ENCODE peak calls at places on chromosome 16, in ten cellular contexts. One of them, this sample, is unnamed.

GRCh38 chr16:85329999-85330693 is 217.9 kb upstream of the CIBAR2 start:
- DNase-seq in PC-3: no peak
- DNase-seq in HCT116: no peak
- DNase-seq in aorta: no peak
- DNase-seq in heart left ventricle: no peak
- DNase-seq in mammary epithelial cell: no peak
- DNase-seq in CD8-positive, alpha-beta T cell: no peak
- DNase-seq in IMR-90: no peak
- DNase-seq in esophagus squamous epithelium: no peak
- DNase-seq in stomach: no peak
- DNase-seq in this sample: no peak

GRCh38 chr16:85908889-85909584 is 10.1 kb downstream of the IRF8 start:
- DNase-seq in HCT116: no peak
- DNase-seq in stomach: no peak
- DNase-seq in PC-3: no peak
- DNase-seq in heart left ventricle: no peak
- DNase-seq in esophagus squamous epithelium: no peak
- DNase-seq in IMR-90: no peak
- DNase-seq in CD8-positive, alpha-beta T cell: no peak
- DNase-seq in mammary epithelial cell: no peak
- DNase-seq in aorta: peak; percentile 32
- DNase-seq in this sample: no peak

GRCh38 chr16:84284168-84284722 is 10.4 kb upstream of the WFDC1 start:
- DNase-seq in heart left ventricle: peak; percentile 79
- DNase-seq in stomach: peak; percentile 46
- DNase-seq in IMR-90: no peak
- DNase-seq in mammary epithelial cell: no peak
- DNase-seq in aorta: no peak
- DNase-seq in HCT116: no peak
- DNase-seq in PC-3: no peak
- DNase-seq in CD8-positive, alpha-beta T cell: no peak
- DNase-seq in esophagus squamous epithelium: no peak
- DNase-seq in this sample: peak; percentile 61

GRCh38 chr16:64409762-64410161 is 712.1 kb downstream of the CDH11 start:
- DNase-seq in CD8-positive, alpha-beta T cell: no peak
- DNase-seq in mammary epithelial cell: no peak
- DNase-seq in IMR-90: no peak
- DNase-seq in heart left ventricle: no peak
- DNase-seq in esophagus squamous epithelium: no peak
- DNase-seq in aorta: no peak
- DNase-seq in PC-3: no peak
- DNase-seq in stomach: no peak
- DNase-seq in HCT116: no peak
- DNase-seq in this sample: no peak

GRCh38 chr16:88533381-88533831 is 36.8 kb upstream of the ZC3H18 start:
- DNase-seq in mammary epithelial cell: no peak
- DNase-seq in stomach: no peak
- DNase-seq in CD8-positive, alpha-beta T cell: no peak
- DNase-seq in PC-3: peak; percentile 32
- DNase-seq in esophagus squamous epithelium: no peak
- DNase-seq in IMR-90: peak; percentile 47
- DNase-seq in aorta: no peak
- DNase-seq in heart left ventricle: no peak
- DNase-seq in HCT116: no peak
- DNase-seq in this sample: no peak

GRCh38 chr16:57993452-57993851 is 7.0 kb downstream of the ZNF319 start:
- DNase-seq in mammary epithelial cell: peak; percentile 36
- DNase-seq in CD8-positive, alpha-beta T cell: no peak
- DNase-seq in HCT116: no peak
- DNase-seq in esophagus squamous epithelium: no peak
- DNase-seq in PC-3: no peak
- DNase-seq in stomach: no peak
- DNase-seq in IMR-90: no peak
- DNase-seq in heart left ventricle: no peak
- DNase-seq in aorta: no peak
- DNase-seq in this sample: peak; percentile 73

GRCh38 chr16:81604960-81605383 is 160.4 kb downstream of the CMIP start:
- DNase-seq in PC-3: peak; percentile 82
- DNase-seq in IMR-90: peak; percentile 75
- DNase-seq in heart left ventricle: no peak
- DNase-seq in aorta: no peak
- DNase-seq in CD8-positive, alpha-beta T cell: no peak
- DNase-seq in HCT116: no peak
- DNase-seq in mammary epithelial cell: peak; percentile 85
- DNase-seq in stomach: peak; percentile 49
- DNase-seq in esophagus squamous epithelium: no peak
- DNase-seq in this sample: peak; percentile 70

GRCh38 chr16:80323808-80324195 is 217.0 kb upstream of the DYNLRB2 start:
- DNase-seq in PC-3: no peak
- DNase-seq in esophagus squamous epithelium: no peak
- DNase-seq in aorta: no peak
- DNase-seq in mammary epithelial cell: no peak
- DNase-seq in HCT116: no peak
- DNase-seq in heart left ventricle: no peak
- DNase-seq in stomach: no peak
- DNase-seq in IMR-90: no peak
- DNase-seq in CD8-positive, alpha-beta T cell: no peak
- DNase-seq in this sample: no peak

DNA sequence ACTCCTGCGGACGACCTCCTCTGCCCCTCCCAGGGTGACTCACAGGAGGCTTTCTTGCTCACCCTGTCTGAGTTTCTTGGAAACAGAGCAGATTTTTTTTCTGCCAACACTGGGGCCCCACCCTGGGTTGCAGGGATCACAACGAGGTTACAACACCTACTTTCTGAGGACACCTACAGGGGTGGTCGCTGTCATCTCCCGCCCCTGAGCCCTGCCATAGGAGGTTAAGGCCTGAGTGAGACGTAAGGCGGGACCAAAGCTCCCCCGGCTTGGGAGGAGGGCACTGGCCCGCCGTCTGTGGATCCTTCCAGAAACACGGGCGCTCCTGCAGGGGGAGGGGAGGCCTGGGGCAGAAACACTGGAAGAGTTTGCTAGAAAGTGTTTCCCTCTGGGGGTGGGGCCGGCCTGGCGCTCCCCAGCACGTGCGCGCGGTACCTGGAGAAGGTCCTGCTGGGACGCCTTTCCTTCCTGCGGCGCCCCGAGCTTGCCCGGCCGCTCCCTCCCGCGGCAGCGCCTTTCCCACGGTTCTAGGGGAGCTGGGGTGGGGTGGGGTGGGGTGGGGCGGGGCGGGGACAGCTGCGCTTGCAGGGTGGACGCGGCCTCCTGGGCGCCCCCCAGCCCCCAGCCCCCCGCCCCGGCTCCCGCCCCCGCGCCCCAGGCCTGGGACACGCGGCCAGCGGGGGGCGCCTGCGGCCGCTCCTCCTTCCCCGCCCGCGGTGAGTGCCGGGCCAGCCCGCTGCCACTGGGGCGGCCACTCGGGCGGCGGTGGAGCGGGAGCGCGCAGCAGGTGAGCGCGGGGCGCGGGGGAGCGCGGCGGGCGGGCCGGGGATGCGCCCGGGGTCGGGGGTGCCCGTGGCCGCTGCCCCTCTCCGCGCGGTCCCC is 20.7 kb upstream of the ADCY7 start:
- DNase-seq in PC-3: peak; percentile 81
- DNase-seq in heart left ventricle: peak; percentile 55
- DNase-seq in HCT116: peak; percentile 39
- DNase-seq in esophagus squamous epithelium: no peak
- DNase-seq in stomach: peak; percentile 55
- DNase-seq in mammary epithelial cell: peak; percentile 87
- DNase-seq in CD8-positive, alpha-beta T cell: peak; percentile 56
- DNase-seq in aorta: peak; percentile 86
- DNase-seq in IMR-90: peak; percentile 45
- DNase-seq in this sample: peak; percentile 96
- H3K27ac ChIP-seq in PC-3: peak overlapping the region; percentile 95
- H3K27ac ChIP-seq in heart left ventricle: no peak overlapping the region
- H3K27ac ChIP-seq in HCT116: peak overlapping the region; percentile 47
- H3K27ac ChIP-seq in esophagus squamous epithelium: peak overlapping the region; percentile 75
- H3K27ac ChIP-seq in stomach: peak overlapping the region; percentile 28
- H3K27ac ChIP-seq in mammary epithelial cell: peak overlapping the region; percentile 66
- H3K27ac ChIP-seq in CD8-positive, alpha-beta T cell: no peak overlapping the region
- H3K27ac ChIP-seq in aorta: no peak overlapping the region
- H3K27ac ChIP-seq in IMR-90: no peak overlapping the region
- H3K27ac ChIP-seq in this sample: peak overlapping the region; percentile 96

GRCh38 chr16:60199154-60199553 is 1465.0 kb upstream of the GOT2 start:
- DNase-seq in HCT116: no peak
- DNase-seq in stomach: no peak
- DNase-seq in IMR-90: no peak
- DNase-seq in PC-3: no peak
- DNase-seq in CD8-positive, alpha-beta T cell: no peak
- DNase-seq in heart left ventricle: no peak
- DNase-seq in esophagus squamous epithelium: no peak
- DNase-seq in aorta: no peak
- DNase-seq in mammary epithelial cell: no peak
- DNase-seq in this sample: no peak

GRCh38 chr16:60204221-60204620 is 1470.1 kb upstream of the GOT2 start:
- DNase-seq in HCT116: no peak
- DNase-seq in IMR-90: no peak
- DNase-seq in aorta: no peak
- DNase-seq in heart left ventricle: no peak
- DNase-seq in esophagus squamous epithelium: no peak
- DNase-seq in CD8-positive, alpha-beta T cell: no peak
- DNase-seq in stomach: no peak
- DNase-seq in mammary epithelial cell: peak; percentile 22
- DNase-seq in PC-3: no peak
- DNase-seq in this sample: no peak

GRCh38 chr16:60200161-60200560 is 1466.0 kb upstream of the GOT2 start:
- DNase-seq in aorta: no peak
- DNase-seq in PC-3: no peak
- DNase-seq in stomach: no peak
- DNase-seq in esophagus squamous epithelium: no peak
- DNase-seq in IMR-90: no peak
- DNase-seq in heart left ventricle: no peak
- DNase-seq in CD8-positive, alpha-beta T cell: no peak
- DNase-seq in mammary epithelial cell: no peak
- DNase-seq in HCT116: no peak
- DNase-seq in this sample: no peak

GRCh38 chr16:60206511-60206910 is 1472.4 kb upstream of the GOT2 start:
- DNase-seq in heart left ventricle: no peak
- DNase-seq in aorta: no peak
- DNase-seq in CD8-positive, alpha-beta T cell: no peak
- DNase-seq in mammary epithelial cell: no peak
- DNase-seq in esophagus squamous epithelium: no peak
- DNase-seq in stomach: no peak
- DNase-seq in HCT116: no peak
- DNase-seq in PC-3: no peak
- DNase-seq in IMR-90: no peak
- DNase-seq in this sample: no peak

GRCh38 chr16:60203525-60204124 is 1469.5 kb upstream of the GOT2 start:
- DNase-seq in esophagus squamous epithelium: no peak
- DNase-seq in mammary epithelial cell: peak; percentile 2
- DNase-seq in CD8-positive, alpha-beta T cell: no peak
- DNase-seq in heart left ventricle: no peak
- DNase-seq in PC-3: no peak
- DNase-seq in HCT116: no peak
- DNase-seq in aorta: no peak
- DNase-seq in IMR-90: peak; percentile 2
- DNase-seq in stomach: no peak
- DNase-seq in this sample: no peak
- H3K4me3 ChIP-seq in esophagus squamous epithelium: no peak overlapping the region
- H3K4me3 ChIP-seq in mammary epithelial cell: no peak overlapping the region
- H3K4me3 ChIP-seq in CD8-positive, alpha-beta T cell: no peak overlapping the region
- H3K4me3 ChIP-seq in heart left ventricle: no peak overlapping the region
- H3K4me3 ChIP-seq in PC-3: no peak overlapping the region
- H3K4me3 ChIP-seq in HCT116: no peak overlapping the region
- H3K4me3 ChIP-seq in aorta: no peak overlapping the region
- H3K4me3 ChIP-seq in IMR-90: no peak overlapping the region
- H3K4me3 ChIP-seq in stomach: no peak overlapping the region
- H3K4me3 ChIP-seq in this sample: no peak overlapping the region

GRCh38 chr16:29916979-29917378 is 9.0 kb downstream of the KCTD13 start:
- DNase-seq in esophagus squamous epithelium: no peak
- DNase-seq in aorta: no peak
- DNase-seq in HCT116: no peak
- DNase-seq in mammary epithelial cell: no peak
- DNase-seq in stomach: no peak
- DNase-seq in IMR-90: no peak
- DNase-seq in CD8-positive, alpha-beta T cell: no peak
- DNase-seq in PC-3: no peak
- DNase-seq in heart left ventricle: no peak
- DNase-seq in this sample: no peak

GRCh38 chr16:29922986-29923501 is 3.0 kb downstream of the KCTD13 start:
- DNase-seq in CD8-positive, alpha-beta T cell: no peak
- DNase-seq in mammary epithelial cell: no peak
- DNase-seq in HCT116: no peak
- DNase-seq in IMR-90: no peak
- DNase-seq in heart left ventricle: no peak
- DNase-seq in aorta: peak; percentile 37
- DNase-seq in PC-3: no peak
- DNase-seq in stomach: no peak
- DNase-seq in esophagus squamous epithelium: no peak
- DNase-seq in this sample: no peak

GRCh38 chr16:29922326-29922725 is 3.7 kb downstream of the KCTD13 start:
- DNase-seq in stomach: no peak
- DNase-seq in IMR-90: no peak
- DNase-seq in esophagus squamous epithelium: no peak
- DNase-seq in heart left ventricle: no peak
- DNase-seq in CD8-positive, alpha-beta T cell: no peak
- DNase-seq in PC-3: no peak
- DNase-seq in HCT116: no peak
- DNase-seq in mammary epithelial cell: no peak
- DNase-seq in aorta: no peak
- DNase-seq in this sample: no peak

GRCh38 chr16:29925173-29925804 is 737 bp downstream of the KCTD13 start:
- DNase-seq in esophagus squamous epithelium: no peak
- DNase-seq in PC-3: no peak
- DNase-seq in IMR-90: no peak
- DNase-seq in aorta: peak; percentile 2
- DNase-seq in stomach: no peak
- DNase-seq in CD8-positive, alpha-beta T cell: no peak
- DNase-seq in HCT116: no peak
- DNase-seq in heart left ventricle: no peak
- DNase-seq in mammary epithelial cell: no peak
- DNase-seq in this sample: no peak

DNA sequence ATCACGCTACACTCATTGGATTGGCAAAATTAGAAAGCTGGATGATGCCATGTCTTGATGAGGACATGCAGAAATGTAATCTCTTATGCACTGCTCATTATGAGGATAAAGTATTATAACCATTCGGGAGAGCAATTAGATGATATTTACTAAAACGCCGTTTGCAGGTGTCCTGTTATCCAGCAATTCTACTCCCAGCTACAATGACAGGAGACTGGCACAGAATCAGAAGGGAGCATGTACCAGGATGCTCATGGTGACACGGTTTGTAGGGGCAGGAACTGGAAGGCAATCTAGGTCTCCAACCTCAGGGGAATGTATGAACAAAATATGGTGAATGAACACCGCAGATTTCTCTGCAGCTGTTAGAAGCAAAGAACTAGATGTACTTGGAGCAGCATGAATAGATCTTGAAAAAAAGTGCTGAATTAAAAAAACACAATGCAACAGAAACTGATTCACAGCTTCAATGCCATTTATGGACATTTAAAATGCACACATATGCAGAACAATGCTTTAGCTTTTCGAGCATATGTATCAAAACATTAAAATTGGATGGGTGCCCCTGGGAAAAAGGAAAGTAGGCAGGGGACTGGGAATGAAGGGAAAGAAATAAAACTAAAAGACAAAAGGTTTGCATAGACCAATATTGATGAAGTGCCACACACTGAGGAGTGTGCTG is 5.2 kb downstream of the KCTD13 start:
- DNase-seq in IMR-90: no peak
- DNase-seq in HCT116: no peak
- DNase-seq in heart left ventricle: no peak
- DNase-seq in PC-3: no peak
- DNase-seq in mammary epithelial cell: no peak
- DNase-seq in esophagus squamous epithelium: no peak
- DNase-seq in aorta: peak; percentile 10
- DNase-seq in CD8-positive, alpha-beta T cell: no peak
- DNase-seq in stomach: no peak
- DNase-seq in this sample: no peak
- H3K36me3 ChIP-seq in IMR-90: peaks cover 21% of the 10 kb centered on the region
- H3K36me3 ChIP-seq in HCT116: peaks cover 26% of the 10 kb centered on the region
- H3K36me3 ChIP-seq in heart left ventricle: peaks cover 3% of the 10 kb centered on the region
- H3K36me3 ChIP-seq in PC-3: peaks cover 8% of the 10 kb centered on the region
- H3K36me3 ChIP-seq in mammary epithelial cell: peaks cover 15% of the 10 kb centered on the region
- H3K36me3 ChIP-seq in esophagus squamous epithelium: no peaks in the 10 kb centered on the region
- H3K36me3 ChIP-seq in aorta: no peaks in the 10 kb centered on the region
- H3K36me3 ChIP-seq in CD8-positive, alpha-beta T cell: peaks cover 12% of the 10 kb centered on the region
- H3K36me3 ChIP-seq in stomach: peaks cover 70% of the 10 kb centered on the region
- H3K36me3 ChIP-seq in this sample: peaks cover 47% of the 10 kb centered on the region

DNA sequence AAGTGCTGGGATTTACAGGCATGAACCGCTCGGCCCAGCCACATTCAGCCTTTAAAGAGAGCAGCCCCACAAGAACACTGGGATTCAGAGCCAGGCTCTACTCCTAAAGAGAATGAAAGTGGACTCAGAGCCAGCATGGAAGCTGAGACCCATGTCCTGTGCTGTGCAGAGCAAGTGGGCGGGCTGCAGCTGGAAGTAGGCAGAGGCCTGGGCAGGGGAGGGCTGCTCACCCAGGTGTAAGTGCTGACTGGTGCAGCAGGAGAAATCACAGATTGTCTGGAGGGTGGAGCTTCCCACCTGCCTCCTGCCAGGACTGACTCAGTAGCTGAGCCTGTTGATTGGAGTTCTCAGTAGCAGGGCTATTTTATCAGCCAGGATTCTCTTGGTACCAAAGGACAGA is 178.7 kb downstream of the KATNIP start:
- DNase-seq in stomach: no peak
- DNase-seq in esophagus squamous epithelium: no peak
- DNase-seq in CD8-positive, alpha-beta T cell: no peak
- DNase-seq in aorta: peak; percentile 36
- DNase-seq in PC-3: no peak
- DNase-seq in mammary epithelial cell: peak; percentile 19
- DNase-seq in heart left ventricle: no peak
- DNase-seq in HCT116: no peak
- DNase-seq in IMR-90: no peak
- DNase-seq in this sample: no peak
- H3K27ac ChIP-seq in stomach: no peak overlapping the region
- H3K27ac ChIP-seq in esophagus squamous epithelium: no peak overlapping the region
- H3K27ac ChIP-seq in CD8-positive, alpha-beta T cell: no peak overlapping the region
- H3K27ac ChIP-seq in aorta: no peak overlapping the region
- H3K27ac ChIP-seq in PC-3: no peak overlapping the region
- H3K27ac ChIP-seq in mammary epithelial cell: no peak overlapping the region
- H3K27ac ChIP-seq in heart left ventricle: no peak overlapping the region
- H3K27ac ChIP-seq in HCT116: no peak overlapping the region
- H3K27ac ChIP-seq in IMR-90: no peak overlapping the region
- H3K27ac ChIP-seq in this sample: no peak overlapping the region

This sample was measured in SJSA1.